ENCODE peak calls at places on chromosome 3, in ten cellular contexts. X, F, T, C, I, W, U, Z, V and D are unnamed samples.

GRCh38 chr3:37973250-37974054 is 17.1 kb upstream of the VILL start:
- DNase-seq in Z (no peak), U (no peak), I (no peak), F (no peak), C (no peak), X (peak; percentile 44), W (no peak), V (no peak), T (no peak), D (no peak)

GRCh38 chr3:64928683-64929082 is 240.9 kb upstream of the ADAMTS9 start:
- DNase-seq in I (peak; percentile 66), T (no peak), C (no peak), U (no peak), V (no peak), F (no peak), X (no peak), W (no peak), Z (no peak), D (no peak)

GRCh38 chr3:192831111-192831644 is 86.5 kb downstream of the MB21D2 start:
- DNase-seq in T (no peak), I (no peak), F (peak; percentile 78), Z (peak; percentile 91), W (peak; percentile 47), X (peak; percentile 95), C (no peak), V (peak; percentile 63), U (peak; percentile 89), D (no peak)

GRCh38 chr3:42213417-42213816 is 52.6 kb downstream of the CCK start:
- DNase-seq in C (no peak), F (no peak), T (no peak), Z (no peak), U (no peak), X (no peak), I (no peak), V (no peak), W (no peak), D (no peak)

GRCh38 chr3:52444860-52445793 is at the start of gene SEMA3G:
- DNase-seq in W (peak; percentile 5), V (no peak), X (peak; percentile 52), T (peak; percentile 76), C (peak; percentile 23), I (no peak), U (no peak), F (peak; percentile 76), Z (peak; percentile 56), D (peak; percentile 54)

GRCh38 chr3:70982700-70983140 is 600.8 kb downstream of the FOXP1 start:
- DNase-seq in F (peak; percentile 95), C (no peak), Z (peak; percentile 84), U (peak; percentile 53), X (peak; percentile 87), V (peak; percentile 9), I (peak; percentile 58), W (peak; percentile 76), T (peak; percentile 50), D (peak; percentile 14)

GRCh38 chr3:65425880-65426279 is 612.8 kb downstream of the MAGI1 start:
- DNase-seq in T (no peak), I (no peak), X (peak; percentile 29), F (peak; percentile 36), Z (peak; percentile 26), U (no peak), V (no peak), W (peak; percentile 11), C (no peak), D (no peak)

GRCh38 chr3:112531358-112531781 is 30.4 kb downstream of the ATG3 start:
- DNase-seq in X (peak; percentile 52), C (peak; percentile 22), I (no peak), T (no peak), V (no peak), F (peak; percentile 35), W (no peak), Z (peak; percentile 64), U (no peak), D (no peak)

GRCh38 chr3:4029135-4029534 is 229.9 kb downstream of the LRRN1 start:
- DNase-seq in C (no peak), T (peak; percentile 18), W (no peak), X (no peak), F (no peak), V (no peak), I (no peak), Z (no peak), U (no peak), D (no peak)